ENCODE peak calls at places on chromosomes 7 and 10, in five cellular contexts. K is suprapubic skin, T is GM10248, Q is fibroblast of lung, H is heart left ventricle. G is an unnamed sample.

GRCh38 chr7:134703241-134703594 is 56.6 kb downstream of the BPGM start:
- DNase-seq in K (no peak), T (no peak), Q (no peak), H (no peak), G (no peak)

GRCh38 chr10:20593649-20594048 is 303.5 kb downstream of the NEBL start:
- DNase-seq in K (no peak), T (no peak), Q (no peak), H (no peak), G (no peak)

GRCh38 chr7:129843982-129844840 is 108.5 kb downstream of the UBE2H start:
- DNase-seq in K (no peak), T (no peak), Q (no peak), H (no peak), G (no peak)

GRCh38 chr10:75032119-75032518 is 79.3 kb upstream of the SAMD8 start:
- DNase-seq in K (no peak), T (no peak), Q (no peak), H (no peak), G (no peak)

GRCh38 chr7:102210787-102211186 is 75.9 kb upstream of the SH2B2 start:
- DNase-seq in K (no peak), T (no peak), Q (no peak), H (no peak), G (no peak)

GRCh38 chr10:85527610-85528317 is 838.8 kb downstream of the GRID1 start:
- DNase-seq in K (no peak), T (no peak), Q (no peak), H (no peak), G (no peak)

GRCh38 chr10:44167752-44168151 is 217.1 kb downstream of the CXCL12 start:
- DNase-seq in K (no peak), T (no peak), Q (no peak), H (no peak), G (no peak)

GRCh38 chr7:18086165-18087030 is 58.8 kb upstream of the PRPS1L1 start:
- DNase-seq in K (no peak), T (peak; percentile 10), Q (no peak), H (peak; percentile 70), G (no peak)

GRCh38 chr7:123070702-123071286 is 75.3 kb upstream of the TAS2R16 start:
- DNase-seq in K (no peak), T (peak; percentile 22), Q (peak; percentile 14), H (no peak), G (no peak)

GRCh38 chr7:22372863-22373262 is 15.9 kb upstream of the RAPGEF5 start:
- DNase-seq in K (no peak), T (no peak), Q (no peak), H (no peak), G (no peak)

GRCh38 chr7:22601028-22601795 is 101.2 kb upstream of the STEAP1B start:
- DNase-seq in K (no peak), T (no peak), Q (no peak), H (no peak), G (no peak)

GRCh38 chr10:88783734-88784133 is 18.8 kb upstream of the LIPM start:
- DNase-seq in K (no peak), T (no peak), Q (no peak), H (no peak), G (no peak)

GRCh38 chr10:6729071-6729773 is 149.1 kb upstream of the PRKCQ start:
- DNase-seq in K (no peak), T (no peak), Q (peak; percentile 89), H (no peak), G (peak; percentile 77)

GRCh38 chr10:76308946-76309529 is 877.6 kb downstream of the LRMDA start:
- DNase-seq in K (no peak), T (no peak), Q (no peak), H (no peak), G (no peak)

GRCh38 chr7:4189151-4189570 is 492.9 kb upstream of the FOXK1 start:
- DNase-seq in K (peak; percentile 90), T (no peak), Q (peak; percentile 55), H (peak; percentile 91), G (no peak)

GRCh38 chr7:27661776-27662489 is 750 bp downstream of the HIBADH start:
- DNase-seq in K (no peak), T (peak; percentile 38), Q (peak; percentile 28), H (peak; percentile 38), G (no peak)

GRCh38 chr7:26127411-26127810 is 24.6 kb upstream of the NFE2L3 start:
- DNase-seq in K (no peak), T (no peak), Q (no peak), H (no peak), G (no peak)

GRCh38 chr7:106057962-106058901 is 53.9 kb downstream of the SYPL1 start:
- DNase-seq in K (peak; percentile 88), T (peak; percentile 79), Q (no peak), H (no peak), G (no peak)

GRCh38 chr10:46096909-46097575 is 51.0 kb upstream of the MSMB start:
- DNase-seq in K (no peak), T (no peak), Q (no peak), H (no peak), G (no peak)

GRCh38 chr10:69362471-69362954 is 54.2 kb downstream of the TACR2 start:
- DNase-seq in K (no peak), T (no peak), Q (peak; percentile 84), H (peak; percentile 86), G (no peak)

GRCh38 chr10:69367469-69367868 is 49.2 kb downstream of the TACR2 start:
- DNase-seq in K (no peak), T (no peak), Q (no peak), H (no peak), G (no peak)

GRCh38 chr10:69361303-69361614 is 55.5 kb downstream of the TACR2 start:
- DNase-seq in K (no peak), T (no peak), Q (no peak), H (peak; percentile 44), G (no peak)

GRCh38 chr10:69363666-69364065 is 53.1 kb downstream of the TACR2 start:
- DNase-seq in K (no peak), T (no peak), Q (no peak), H (no peak), G (no peak)

GRCh38 chr10:69364232-69364631 is 52.5 kb downstream of the TACR2 start:
- DNase-seq in K (no peak), T (no peak), Q (no peak), H (no peak), G (no peak)
- TF ChIP-seq CTCF in K (no peak), T (no peak), Q (no peak), H (no peak), G (no peak)

GRCh38 chr7:77904252-77904651 is 105.7 kb downstream of the PHTF2 start:
- DNase-seq in K (no peak), T (no peak), Q (no peak), H (no peak), G (no peak)

GRCh38 chr7:77908664-77909063 is 110.1 kb downstream of the PHTF2 start:
- DNase-seq in K (no peak), T (no peak), Q (no peak), H (no peak), G (no peak)

GRCh38 chr7:77907281-77907680 is 108.7 kb downstream of the PHTF2 start:
- DNase-seq in K (no peak), T (no peak), Q (no peak), H (no peak), G (no peak)

DNA sequence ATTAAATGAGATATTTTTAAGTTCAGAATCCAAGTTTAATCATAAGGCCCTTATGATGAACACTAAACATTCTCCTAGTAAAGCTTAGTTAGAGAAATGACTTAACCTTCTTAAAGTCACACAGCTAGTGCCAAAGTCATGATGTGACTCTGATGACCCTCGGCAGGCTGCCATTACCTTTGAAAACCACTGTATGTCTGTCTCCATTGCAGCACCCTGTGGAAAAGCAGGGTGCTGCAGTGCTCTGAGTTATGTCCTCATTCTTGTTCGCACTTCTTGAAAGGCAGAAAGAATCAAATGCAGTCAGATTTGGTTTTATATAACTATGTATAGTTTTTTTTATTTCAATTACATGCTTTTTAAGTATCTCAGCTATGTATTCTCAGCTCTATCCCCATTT is 105.0 kb downstream of the PHTF2 start:
- DNase-seq in K (no peak), T (peak; percentile 15), Q (no peak), H (peak; percentile 32), G (no peak)
- TF ChIP-seq CTCF in K (no peak), T (peak; percentile 17), Q (no peak), H (no peak), G (peak; percentile 27)

GRCh38 chr10:24465899-24466615 is 257.1 kb downstream of the KIAA1217 start:
- DNase-seq in K (no peak), T (peak; percentile 42), Q (peak; percentile 92), H (no peak), G (peak; percentile 71)

GRCh38 chr10:24463683-24464426 is 254.9 kb downstream of the KIAA1217 start:
- DNase-seq in K (no peak), T (peak; percentile 51), Q (peak; percentile 94), H (no peak), G (no peak)

GRCh38 chr10:24462340-24462739 is 253.4 kb downstream of the KIAA1217 start:
- DNase-seq in K (no peak), T (no peak), Q (peak; percentile 49), H (no peak), G (no peak)

GRCh38 chr10:24465124-24465874 is 256.4 kb downstream of the KIAA1217 start:
- DNase-seq in K (no peak), T (no peak), Q (peak; percentile 93), H (no peak), G (peak; percentile 96)

DNA sequence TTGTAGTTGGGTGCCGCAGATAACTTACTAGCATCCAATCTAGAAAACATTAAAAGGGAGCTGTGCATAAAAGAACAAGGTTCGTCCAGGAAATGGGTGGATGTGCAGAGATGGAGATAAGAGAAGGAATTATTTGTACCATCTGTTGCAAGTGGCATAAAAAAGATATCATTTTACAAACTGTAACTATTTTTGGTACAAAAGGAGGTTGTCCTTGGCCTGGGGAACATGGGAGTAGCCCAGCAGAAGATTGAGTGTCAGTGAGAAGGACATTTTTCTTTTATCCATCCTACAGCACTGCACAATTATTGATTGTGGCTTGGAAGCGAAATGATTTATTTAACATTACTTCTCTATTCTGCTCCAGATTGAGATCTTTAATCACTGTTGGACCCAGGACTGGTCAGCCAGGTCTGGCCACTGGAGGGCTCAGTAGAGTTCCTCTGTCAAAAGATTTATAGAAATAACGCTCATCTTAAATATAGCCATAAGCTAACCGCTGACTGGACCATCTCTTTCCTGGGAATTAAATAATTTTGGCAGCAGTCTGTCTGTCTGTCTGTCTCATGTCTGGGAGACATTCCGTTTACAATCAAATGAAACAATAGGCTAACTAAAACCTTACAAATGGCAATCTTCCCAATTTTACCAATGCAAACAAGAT is 254.1 kb downstream of the KIAA1217 start:
- DNase-seq in K (no peak), T (no peak), Q (peak; percentile 35), H (no peak), G (no peak)
- TF ChIP-seq CTCF in K (no peak), T (no peak), Q (peak; percentile 34), H (no peak), G (peak; percentile 14)

DNA sequence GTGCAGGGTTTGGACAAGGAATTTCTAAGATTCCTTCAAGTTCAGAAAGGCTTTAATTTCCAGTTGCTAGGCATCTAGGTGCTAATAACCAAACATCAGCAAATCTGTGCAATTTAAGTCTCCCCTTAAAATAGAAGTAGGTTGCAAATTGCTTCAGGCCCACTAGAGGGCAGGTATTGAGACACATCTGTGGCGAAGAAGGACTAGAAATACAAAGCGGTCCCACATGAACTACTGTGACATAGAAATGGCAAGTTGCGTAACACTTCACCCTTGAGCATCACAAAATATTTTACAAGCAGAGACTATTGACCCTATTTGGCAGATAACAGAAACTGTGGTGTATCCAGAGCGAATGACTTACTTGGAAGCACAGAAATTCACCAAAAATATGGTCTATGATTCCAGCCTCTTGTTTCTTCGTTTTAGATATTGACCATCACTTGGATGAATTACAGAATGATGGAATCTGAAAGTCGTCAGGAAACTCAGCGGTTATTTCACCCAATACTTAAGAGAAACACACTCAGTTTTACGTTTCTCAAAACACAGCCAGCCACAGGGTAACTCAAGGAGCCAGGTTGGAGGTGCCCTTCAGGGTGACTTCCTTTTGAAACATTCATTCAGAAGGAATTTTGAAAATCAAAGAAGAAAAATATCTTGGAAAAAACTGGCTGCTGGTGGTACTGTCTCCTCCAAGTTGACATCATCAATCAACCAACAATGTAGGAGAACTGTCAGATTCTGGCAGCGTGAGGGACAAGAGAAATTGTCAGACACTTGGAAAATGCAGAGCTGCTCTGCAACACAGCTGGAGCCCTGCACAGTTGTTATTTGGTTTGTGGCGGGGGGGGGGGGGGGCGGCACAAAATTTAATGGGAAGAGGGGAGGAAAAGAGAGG is 256.3 kb upstream of the MINDY3 start:
- DNase-seq in K (no peak), T (peak; percentile 21), Q (peak; percentile 6), H (no peak), G (no peak)
- TF ChIP-seq CTCF in K (peak; percentile 16), T (peak; percentile 61), Q (peak; percentile 37), H (peak; percentile 30), G (peak; percentile 23)

G was measured in BJ.